ENCODE peak calls at places on chromosomes 4 and X, in six cellular contexts. X is adrenal gland; U is BE2C; E is CD4-positive, CD25-positive, alpha-beta regulatory T cell; A is aorta; D is K562. Y is an unnamed sample.

GRCh38 chr4:153937289-153937688 is 148.4 kb upstream of the SFRP2 start:
- DNase-seq in X (no peak), U (no peak), E (no peak), A (no peak), D (no peak), Y (no peak)

GRCh38 chr4:139887378-139887801 is 221.8 kb downstream of the MGST2 start:
- DNase-seq in X (no peak), U (no peak), E (no peak), A (no peak), D (no peak), Y (no peak)

GRCh38 chr4:48112017-48112667 is 21.9 kb downstream of the TXK start:
- DNase-seq in X (no peak), U (no peak), E (no peak), A (no peak), D (no peak), Y (no peak)

GRCh38 chrX:149495573-149496071 is 9.5 kb downstream of the IDS start:
- DNase-seq in X (no peak), U (no peak), E (no peak), A (no peak), D (no peak), Y (no peak)

GRCh38 chrX:150573702-150574101 is 5.3 kb downstream of the MTM1 start:
- DNase-seq in X (no peak), U (no peak), E (no peak), A (no peak), D (no peak), Y (no peak)

GRCh38 chrX:109847257-109848187 is 114.5 kb upstream of the ACSL4 start:
- DNase-seq in X (no peak), U (no peak), E (no peak), A (no peak), D (no peak), Y (no peak)

GRCh38 chrX:147376601-147377387 is 534.9 kb upstream of the FMR1 start:
- DNase-seq in X (peak; percentile 55), U (no peak), E (no peak), A (no peak), D (no peak), Y (no peak)

GRCh38 chr4:81214518-81215218 is 354 bp downstream of the PRKG2 start:
- DNase-seq in X (no peak), U (no peak), E (peak; percentile 1), A (no peak), D (no peak), Y (peak; percentile 85)

GRCh38 chr4:105474110-105474518 is 252 bp upstream of the PPA2 start:
- DNase-seq in X (peak; percentile 88), U (no peak), E (no peak), A (peak; percentile 91), D (no peak), Y (peak; percentile 98)

GRCh38 chrX:96372313-96373046 is 312.2 kb upstream of the DIAPH2 start:
- DNase-seq in X (peak; percentile 21), U (no peak), E (peak; percentile 1), A (no peak), D (no peak), Y (no peak)

GRCh38 chr4:127601029-127601428 is 31.7 kb upstream of the INTU start:
- DNase-seq in X (no peak), U (no peak), E (no peak), A (no peak), D (no peak), Y (no peak)

GRCh38 chrX:16970977-16971376 is 24.5 kb downstream of the REPS2 start:
- DNase-seq in X (no peak), U (no peak), E (no peak), A (no peak), D (no peak), Y (no peak)

GRCh38 chrX:107505223-107505622 is 55.8 kb downstream of the FRMPD3 start:
- DNase-seq in X (no peak), U (no peak), E (no peak), A (no peak), D (no peak), Y (no peak)

GRCh38 chr4:185504098-185505047 is 30.9 kb downstream of the PDLIM3 start:
- DNase-seq in X (peak; percentile 67), U (peak; percentile 22), E (no peak), A (peak; percentile 79), D (peak; percentile 47), Y (no peak)

GRCh38 chr4:40409835-40410234 is 74.7 kb downstream of the CHRNA9 start:
- DNase-seq in X (no peak), U (no peak), E (no peak), A (no peak), D (no peak), Y (no peak)

GRCh38 chrX:110182362-110182761 is 135.5 kb downstream of the AMMECR1 start:
- DNase-seq in X (no peak), U (peak; percentile 54), E (no peak), A (no peak), D (no peak), Y (no peak)

GRCh38 chr4:2787230-2788100 is 5.4 kb upstream of the SH3BP2 start:
- DNase-seq in X (peak; percentile 42), U (peak; percentile 8), E (peak; percentile 76), A (peak; percentile 73), D (no peak), Y (peak; percentile 80)

GRCh38 chr4:8108261-8108660 is 50.4 kb downstream of the ABLIM2 start:
- DNase-seq in X (no peak), U (no peak), E (no peak), A (no peak), D (no peak), Y (peak; percentile 75)

GRCh38 chr4:135538698-135539097 is 1337.1 kb upstream of the PABPC4L start:
- DNase-seq in X (no peak), U (no peak), E (no peak), A (no peak), D (no peak), Y (no peak)

GRCh38 chrX:65196758-65197371 is 220.6 kb upstream of the ZC4H2 start:
- DNase-seq in X (peak; percentile 21), U (peak; percentile 3), E (peak; percentile 15), A (no peak), D (no peak), Y (no peak)

GRCh38 chrX:37986893-37987292 is 19.5 kb upstream of the SYTL5 start:
- DNase-seq in X (no peak), U (no peak), E (no peak), A (no peak), D (no peak), Y (no peak)

GRCh38 chrX:2145672-2146412 is 354.9 kb downstream of the DHRSX start:
- DNase-seq in X (no peak), U (no peak), E (no peak), A (no peak), D (no peak), Y (no peak)

GRCh38 chrX:81874807-81875206 is 672.9 kb downstream of the SH3BGRL start:
- DNase-seq in X (no peak), U (no peak), E (no peak), A (no peak), D (no peak), Y (no peak)
- H3K9me3 ChIP-seq in X (no peaks in the 10 kb centered on the region), U (no peaks in the 10 kb centered on the region), E (no peaks in the 10 kb centered on the region), A (no peaks in the 10 kb centered on the region), D (no peaks in the 10 kb centered on the region), Y (peaks cover 12% of the 10 kb centered on the region)

GRCh38 chr4:252065-252601 is 53.1 kb downstream of the ZNF732 start:
- DNase-seq in X (no peak), U (no peak), E (no peak), A (no peak), D (no peak), Y (no peak)
- H3K9me3 ChIP-seq in X (peaks cover 25% of the 10 kb centered on the region), U (no peaks in the 10 kb centered on the region), E (peaks cover 69% of the 10 kb centered on the region), A (peaks cover 4% of the 10 kb centered on the region), D (peaks cover 1% of the 10 kb centered on the region), Y (peaks cover 8% of the 10 kb centered on the region)

GRCh38 chr4:211033-211511 is 86.8 kb downstream of the ZNF718 start:
- DNase-seq in X (no peak), U (no peak), E (no peak), A (no peak), D (no peak), Y (no peak)

GRCh38 chr4:205097-205756 is 80.9 kb downstream of the ZNF718 start:
- DNase-seq in X (no peak), U (no peak), E (no peak), A (no peak), D (no peak), Y (no peak)

GRCh38 chr4:200936-201335 is 76.6 kb downstream of the ZNF718 start:
- DNase-seq in X (no peak), U (no peak), E (no peak), A (no peak), D (no peak), Y (no peak)

GRCh38 chr4:206054-206453 is 81.8 kb downstream of the ZNF718 start:
- DNase-seq in X (no peak), U (no peak), E (no peak), A (no peak), D (no peak), Y (no peak)
- H3K9me3 ChIP-seq in X (no peaks in the 10 kb centered on the region), U (peaks cover 3% of the 10 kb centered on the region), E (peaks cover 69% of the 10 kb centered on the region), A (peaks cover 4% of the 10 kb centered on the region), D (peaks cover 4% of the 10 kb centered on the region), Y (no peaks in the 10 kb centered on the region)

GRCh38 chrX:58044130-58044529 is 133.9 kb upstream of the ZXDA start:
- DNase-seq in X (no peak), U (no peak), E (no peak), A (no peak), D (no peak), Y (no peak)
- H3K9me3 ChIP-seq in X (no peaks in the 10 kb centered on the region), U (no peaks in the 10 kb centered on the region), E (no peaks in the 10 kb centered on the region), A (no peaks in the 10 kb centered on the region), D (no peaks in the 10 kb centered on the region), Y (peaks cover 15% of the 10 kb centered on the region)

GRCh38 chr4:68693325-68694075 is 23.0 kb upstream of the UGT2B15 start:
- DNase-seq in X (no peak), U (no peak), E (no peak), A (no peak), D (no peak), Y (no peak)

GRCh38 chr4:68691186-68691585 is 20.7 kb upstream of the UGT2B15 start:
- DNase-seq in X (no peak), U (no peak), E (no peak), A (no peak), D (no peak), Y (no peak)
- H3K9me3 ChIP-seq in X (no peaks in the 10 kb centered on the region), U (no peaks in the 10 kb centered on the region), E (no peaks in the 10 kb centered on the region), A (no peaks in the 10 kb centered on the region), D (no peaks in the 10 kb centered on the region), Y (no peaks in the 10 kb centered on the region)